ENCODE peak calls at places on chromosomes 3 and 15, in five cellular contexts. One of them, this sample, is unnamed.

GRCh38 chr3:58163234-58163633 is 47.5 kb downstream of the DNASE1L3 start:
- DNase-seq in ovary: peak; percentile 91
- DNase-seq in CD8-positive, alpha-beta T cell: no peak
- DNase-seq in ascending aorta: no peak
- DNase-seq in Peyer's patch: no peak
- DNase-seq in this sample: no peak

GRCh38 chr15:100264994-100265640 is 76.7 kb downstream of the ADAMTS17 start:
- DNase-seq in Peyer's patch: no peak
- DNase-seq in ascending aorta: no peak
- DNase-seq in CD8-positive, alpha-beta T cell: no peak
- DNase-seq in ovary: no peak
- DNase-seq in this sample: no peak

GRCh38 chr3:134323966-134324962 is 50.0 kb downstream of the AMOTL2 start:
- DNase-seq in Peyer's patch: no peak
- DNase-seq in ascending aorta: no peak
- DNase-seq in ovary: no peak
- DNase-seq in CD8-positive, alpha-beta T cell: no peak
- DNase-seq in this sample: no peak

GRCh38 chr3:42739401-42740158 is 33.5 kb downstream of the CCDC13 start:
- DNase-seq in ovary: no peak
- DNase-seq in Peyer's patch: no peak
- DNase-seq in CD8-positive, alpha-beta T cell: no peak
- DNase-seq in ascending aorta: peak; percentile 88
- DNase-seq in this sample: no peak

GRCh38 chr15:73573572-73573971 is 59.6 kb downstream of the NPTN start:
- DNase-seq in CD8-positive, alpha-beta T cell: no peak
- DNase-seq in ovary: no peak
- DNase-seq in Peyer's patch: peak; percentile 91
- DNase-seq in ascending aorta: no peak
- DNase-seq in this sample: no peak

GRCh38 chr15:57510647-57511046 is 81.1 kb upstream of the MYZAP start:
- DNase-seq in ovary: no peak
- DNase-seq in CD8-positive, alpha-beta T cell: no peak
- DNase-seq in ascending aorta: no peak
- DNase-seq in Peyer's patch: no peak
- DNase-seq in this sample: no peak

GRCh38 chr3:127544806-127545545 is 45.6 kb downstream of the TPRA1 start:
- DNase-seq in Peyer's patch: no peak
- DNase-seq in CD8-positive, alpha-beta T cell: no peak
- DNase-seq in ovary: peak; percentile 20
- DNase-seq in ascending aorta: no peak
- DNase-seq in this sample: no peak

GRCh38 chr3:35965908-35966307 is 326.6 kb downstream of the ARPP21 start:
- DNase-seq in ovary: no peak
- DNase-seq in Peyer's patch: no peak
- DNase-seq in ascending aorta: no peak
- DNase-seq in CD8-positive, alpha-beta T cell: no peak
- DNase-seq in this sample: no peak

GRCh38 chr3:147195896-147196295 is 210.4 kb downstream of the ZIC4 start:
- DNase-seq in CD8-positive, alpha-beta T cell: no peak
- DNase-seq in ascending aorta: no peak
- DNase-seq in ovary: no peak
- DNase-seq in Peyer's patch: no peak
- DNase-seq in this sample: no peak

GRCh38 chr3:89025185-89025584 is 82.2 kb upstream of the EPHA3 start:
- DNase-seq in Peyer's patch: no peak
- DNase-seq in CD8-positive, alpha-beta T cell: no peak
- DNase-seq in ascending aorta: no peak
- DNase-seq in ovary: no peak
- DNase-seq in this sample: no peak

GRCh38 chr3:40930131-40930538 is 269.2 kb upstream of the CTNNB1 start:
- DNase-seq in ascending aorta: no peak
- DNase-seq in ovary: no peak
- DNase-seq in CD8-positive, alpha-beta T cell: no peak
- DNase-seq in Peyer's patch: no peak
- DNase-seq in this sample: no peak

GRCh38 chr15:90249123-90249863 is at the start of gene TTLL13:
- DNase-seq in ovary: peak; percentile 97
- DNase-seq in ascending aorta: peak; percentile 95
- DNase-seq in Peyer's patch: peak; percentile 97
- DNase-seq in CD8-positive, alpha-beta T cell: peak; percentile 79
- DNase-seq in this sample: peak; percentile 72

GRCh38 chr3:113514265-113514769 is 639 bp downstream of the SPICE1 start:
- DNase-seq in ovary: no peak
- DNase-seq in CD8-positive, alpha-beta T cell: no peak
- DNase-seq in Peyer's patch: no peak
- DNase-seq in ascending aorta: no peak
- DNase-seq in this sample: no peak

GRCh38 chr3:192487032-192487431 is 240.3 kb downstream of the FGF12 start:
- DNase-seq in ovary: no peak
- DNase-seq in Peyer's patch: no peak
- DNase-seq in ascending aorta: no peak
- DNase-seq in CD8-positive, alpha-beta T cell: no peak
- DNase-seq in this sample: no peak

GRCh38 chr15:85044251-85044853 is 62.7 kb downstream of the PDE8A start:
- DNase-seq in Peyer's patch: peak; percentile 85
- DNase-seq in ascending aorta: peak; percentile 68
- DNase-seq in CD8-positive, alpha-beta T cell: peak; percentile 57
- DNase-seq in ovary: peak; percentile 48
- DNase-seq in this sample: peak; percentile 43

GRCh38 chr15:40941078-40941527 is 12.0 kb downstream of the DLL4 start:
- DNase-seq in ovary: no peak
- DNase-seq in Peyer's patch: no peak
- DNase-seq in ascending aorta: no peak
- DNase-seq in CD8-positive, alpha-beta T cell: no peak
- DNase-seq in this sample: no peak

GRCh38 chr3:16789344-16790100 is 95.2 kb upstream of the PLCL2 start:
- DNase-seq in CD8-positive, alpha-beta T cell: peak; percentile 29
- DNase-seq in ovary: no peak
- DNase-seq in ascending aorta: no peak
- DNase-seq in Peyer's patch: no peak
- DNase-seq in this sample: no peak

DNA sequence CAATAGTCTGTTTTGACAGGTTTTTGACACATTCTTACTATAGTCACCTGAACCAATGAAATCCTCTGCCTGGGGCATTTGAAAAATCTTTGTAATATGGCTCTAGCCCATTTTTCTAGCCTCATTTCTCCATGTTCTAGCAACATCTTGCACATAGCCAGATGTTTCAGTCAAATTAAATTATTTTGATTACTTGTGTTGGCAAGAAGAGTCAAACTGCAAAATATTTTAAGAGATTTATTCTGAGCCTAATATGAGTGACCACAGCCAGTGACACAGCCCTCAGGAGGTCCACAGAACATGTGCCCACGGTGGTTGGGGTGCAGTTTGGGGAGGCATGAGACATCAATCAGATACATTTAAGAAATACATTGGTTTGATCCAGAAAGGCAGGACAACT is 6.9 kb downstream of the IFT122 start:
- DNase-seq in ascending aorta: no peak
- DNase-seq in Peyer's patch: no peak
- DNase-seq in ovary: no peak
- DNase-seq in CD8-positive, alpha-beta T cell: no peak
- DNase-seq in this sample: no peak
- H3K27ac ChIP-seq in ascending aorta: no peak overlapping the region
- H3K27ac ChIP-seq in Peyer's patch: no peak overlapping the region
- H3K27ac ChIP-seq in ovary: no peak overlapping the region
- H3K27ac ChIP-seq in CD8-positive, alpha-beta T cell: no peak overlapping the region
- H3K27ac ChIP-seq in this sample: no peak overlapping the region

DNA sequence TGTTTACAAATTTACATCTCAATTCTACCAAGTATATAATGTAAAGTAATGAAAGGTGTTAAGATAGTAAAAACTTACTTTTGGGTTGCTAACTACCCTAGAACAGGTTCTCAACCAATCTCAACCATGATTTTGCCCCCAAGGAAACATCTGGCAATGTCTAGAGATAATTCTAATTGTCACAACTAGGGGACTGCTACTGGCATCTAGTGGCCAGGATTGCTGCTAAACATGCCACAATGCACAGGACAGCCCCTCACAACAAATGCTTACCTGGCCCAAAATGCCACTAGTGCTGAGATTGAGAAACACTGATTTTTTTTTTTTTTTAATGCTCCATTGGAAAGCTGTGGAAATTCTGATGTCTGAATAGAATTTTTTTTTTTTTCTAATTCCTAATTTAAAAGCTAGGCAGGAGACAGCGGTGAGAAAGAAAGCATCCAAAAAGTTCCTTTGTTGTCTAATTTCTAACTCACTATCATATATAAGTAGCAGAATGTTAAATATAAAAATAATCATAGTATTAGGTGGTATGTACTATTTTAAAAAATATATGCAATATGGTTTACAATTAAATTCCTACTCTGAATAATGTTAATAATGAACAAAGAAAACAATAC is 81.5 kb downstream of the TJP1 start:
- DNase-seq in ascending aorta: no peak
- DNase-seq in CD8-positive, alpha-beta T cell: no peak
- DNase-seq in Peyer's patch: no peak
- DNase-seq in ovary: no peak
- DNase-seq in this sample: no peak
- TF ChIP-seq CTCF in ascending aorta: no peak
- TF ChIP-seq CTCF in CD8-positive, alpha-beta T cell: no peak
- TF ChIP-seq CTCF in Peyer's patch: peak; percentile 42
- TF ChIP-seq CTCF in ovary: no peak
- TF ChIP-seq CTCF in this sample: no peak

GRCh38 chr3:155741598-155741997 is 3.3 kb downstream of the PLCH1 start:
- DNase-seq in ascending aorta: no peak
- DNase-seq in ovary: no peak
- DNase-seq in CD8-positive, alpha-beta T cell: no peak
- DNase-seq in Peyer's patch: no peak
- DNase-seq in this sample: no peak

GRCh38 chr3:155744091-155744625 is 713 bp downstream of the PLCH1 start:
- DNase-seq in ovary: peak; percentile 34
- DNase-seq in ascending aorta: peak; percentile 63
- DNase-seq in Peyer's patch: peak; percentile 75
- DNase-seq in CD8-positive, alpha-beta T cell: peak; percentile 21
- DNase-seq in this sample: peak; percentile 11

GRCh38 chr3:155743616-155744015 is 1.3 kb downstream of the PLCH1 start:
- DNase-seq in Peyer's patch: no peak
- DNase-seq in ascending aorta: no peak
- DNase-seq in CD8-positive, alpha-beta T cell: no peak
- DNase-seq in ovary: no peak
- DNase-seq in this sample: no peak

GRCh38 chr3:155741081-155741480 is 3.8 kb downstream of the PLCH1 start:
- DNase-seq in ovary: no peak
- DNase-seq in Peyer's patch: no peak
- DNase-seq in ascending aorta: no peak
- DNase-seq in CD8-positive, alpha-beta T cell: no peak
- DNase-seq in this sample: no peak

GRCh38 chr3:155742339-155742980 is 2.4 kb downstream of the PLCH1 start:
- DNase-seq in Peyer's patch: no peak
- DNase-seq in CD8-positive, alpha-beta T cell: no peak
- DNase-seq in ascending aorta: no peak
- DNase-seq in ovary: no peak
- DNase-seq in this sample: no peak
- H3K27me3 ChIP-seq in Peyer's patch: no peaks in the 10 kb centered on the region
- H3K27me3 ChIP-seq in CD8-positive, alpha-beta T cell: no peaks in the 10 kb centered on the region
- H3K27me3 ChIP-seq in ascending aorta: no peaks in the 10 kb centered on the region
- H3K27me3 ChIP-seq in ovary: no peaks in the 10 kb centered on the region
- H3K27me3 ChIP-seq in this sample: peaks cover 33% of the 10 kb centered on the region

GRCh38 chr3:37986479-37987314 is 3.9 kb upstream of the VILL start:
- DNase-seq in Peyer's patch: peak; percentile 93
- DNase-seq in CD8-positive, alpha-beta T cell: no peak
- DNase-seq in ovary: peak; percentile 9
- DNase-seq in ascending aorta: peak; percentile 58
- DNase-seq in this sample: no peak

GRCh38 chr3:37984051-37984450 is 6.5 kb upstream of the VILL start:
- DNase-seq in CD8-positive, alpha-beta T cell: no peak
- DNase-seq in ovary: peak; percentile 4
- DNase-seq in ascending aorta: no peak
- DNase-seq in Peyer's patch: no peak
- DNase-seq in this sample: no peak

GRCh38 chr3:37987315-37987697 is 3.3 kb upstream of the VILL start:
- DNase-seq in CD8-positive, alpha-beta T cell: no peak
- DNase-seq in Peyer's patch: peak; percentile 63
- DNase-seq in ascending aorta: no peak
- DNase-seq in ovary: no peak
- DNase-seq in this sample: no peak

GRCh38 chr3:37984596-37984995 is 6.0 kb upstream of the VILL start:
- DNase-seq in ascending aorta: no peak
- DNase-seq in ovary: peak; percentile 1
- DNase-seq in Peyer's patch: no peak
- DNase-seq in CD8-positive, alpha-beta T cell: no peak
- DNase-seq in this sample: no peak

DNA sequence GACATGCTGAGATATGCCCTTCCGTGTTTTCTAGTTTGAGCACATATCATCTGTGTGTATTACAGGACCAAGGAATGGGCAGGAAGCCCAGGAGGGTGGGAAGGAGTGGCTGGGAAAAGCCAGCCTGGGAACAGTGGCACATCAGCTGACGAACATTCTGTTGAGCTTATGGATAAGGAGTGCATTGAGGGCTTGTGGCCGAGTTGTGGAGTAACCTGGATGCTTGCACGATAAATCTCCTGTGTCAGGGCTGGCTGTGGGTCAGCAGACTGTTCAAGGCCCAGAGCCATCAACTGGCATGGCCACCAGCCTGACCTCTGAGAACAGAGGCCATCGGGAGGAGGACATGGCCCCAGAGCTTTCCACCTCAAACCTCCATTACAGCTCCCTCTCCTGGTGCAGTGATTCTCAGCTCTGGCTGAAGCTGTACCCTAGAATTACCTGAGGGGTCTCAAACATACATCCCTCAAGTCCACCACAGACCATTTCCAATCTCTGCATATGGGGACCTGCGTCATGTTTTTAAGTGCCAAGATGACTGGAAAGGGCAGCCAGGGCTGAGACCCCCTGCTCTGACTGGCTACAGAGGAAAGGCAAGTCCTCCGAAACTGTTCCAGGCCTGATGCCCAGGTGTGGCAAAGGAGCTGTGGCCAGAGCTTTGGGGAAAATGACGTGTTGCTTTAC is 4.8 kb upstream of the VILL start:
- DNase-seq in Peyer's patch: peak; percentile 71
- DNase-seq in ovary: no peak
- DNase-seq in CD8-positive, alpha-beta T cell: no peak
- DNase-seq in ascending aorta: peak; percentile 60
- DNase-seq in this sample: no peak
- H3K27ac ChIP-seq in Peyer's patch: peak overlapping the region; percentile 63
- H3K27ac ChIP-seq in ovary: no peak overlapping the region
- H3K27ac ChIP-seq in CD8-positive, alpha-beta T cell: no peak overlapping the region
- H3K27ac ChIP-seq in ascending aorta: no peak overlapping the region
- H3K27ac ChIP-seq in this sample: no peak overlapping the region